ENCODE peak calls at places on chromosomes 6 and 20, in four cellular contexts. V, Q, K and O are unnamed samples.

GRCh38 chr20:16434087-16434664 is 139.1 kb downstream of the KIF16B start:
- DNase-seq in Q (peak), V (no peak), K (peak), O (peak)

GRCh38 chr6:26576407-26576843 is 20.3 kb upstream of the ABT1 start:
- DNase-seq in V (no peak), K (no peak), Q (no peak), O (no peak)

GRCh38 chr20:25254986-25255680 is 7.2 kb downstream of the PYGB start:
- DNase-seq in K (peak), Q (no peak), V (peak), O (no peak)

GRCh38 chr20:32752021-32752457 is 8.8 kb upstream of the COMMD7 start:
- DNase-seq in K (no peak), V (no peak), Q (no peak), O (no peak)

GRCh38 chr6:79040083-79040482 is 38.0 kb downstream of the PHIP start:
- DNase-seq in K (no peak), V (no peak), Q (no peak), O (peak)

GRCh38 chr6:119148102-119148824 is 69.8 kb upstream of the FAM184A start:
- DNase-seq in Q (no peak), V (no peak), K (no peak), O (peak)

GRCh38 chr20:58246346-58246745 is 17.9 kb upstream of the ANKRD60 start:
- DNase-seq in K (no peak), Q (no peak), V (no peak), O (no peak)

GRCh38 chr20:59214619-59215547 is 51.3 kb downstream of the ZNF831 start:
- DNase-seq in V (no peak), K (no peak), Q (no peak), O (no peak)

GRCh38 chr6:1554241-1554880 is 55.4 kb upstream of the FOXC1 start:
- DNase-seq in Q (no peak), V (no peak), K (no peak), O (no peak)

GRCh38 chr20:31861346-31862156 is 8.8 kb downstream of the DUSP15 start:
- DNase-seq in Q (peak), K (peak), V (no peak), O (no peak)

GRCh38 chr6:80939936-80940335 is 812.5 kb downstream of the TENT5A start:
- DNase-seq in Q (no peak), V (no peak), K (no peak), O (no peak)

GRCh38 chr6:2852921-2853322 is 11.3 kb upstream of the SERPINB1 start:
- DNase-seq in V (no peak), Q (no peak), K (no peak), O (no peak)

GRCh38 chr6:136753624-136754023 is 38.7 kb downstream of the MAP3K5 start:
- DNase-seq in V (no peak), Q (no peak), K (no peak), O (no peak)

GRCh38 chr6:107115695-107116327 is 496 bp upstream of the BEND3 start:
- DNase-seq in Q (peak), V (peak), K (peak), O (no peak)

GRCh38 chr20:2006452-2007381 is 12.9 kb upstream of the PDYN start:
- DNase-seq in Q (no peak), V (no peak), K (no peak), O (peak)

GRCh38 chr6:45786243-45786795 is 229.3 kb downstream of the CLIC5 start:
- DNase-seq in V (no peak), K (no peak), Q (no peak), O (no peak)

GRCh38 chr6:15453622-15454021 is 207.8 kb downstream of the JARID2 start:
- DNase-seq in K (no peak), Q (no peak), V (peak), O (no peak)

GRCh38 chr6:21935561-21936028 is 342.0 kb downstream of the SOX4 start:
- DNase-seq in Q (no peak), V (no peak), K (peak), O (peak)

GRCh38 chr20:14055127-14055742 is 59.9 kb downstream of the MACROD2 start:
- DNase-seq in Q (no peak), K (no peak), V (no peak), O (peak)

GRCh38 chr6:97059473-97059872 is 134.9 kb downstream of the KLHL32 start:
- DNase-seq in K (no peak), Q (no peak), V (no peak), O (peak)

GRCh38 chr6:43267619-43268347 is 24.5 kb downstream of the TTBK1 start:
- DNase-seq in Q (no peak), K (peak), V (no peak), O (no peak)

GRCh38 chr20:48738399-48739304 is 89.1 kb downstream of the PREX1 start:
- DNase-seq in V (no peak), K (no peak), Q (no peak), O (no peak)

GRCh38 chr20:58691773-58692578 is 624 bp upstream of the NPEPL1 start:
- DNase-seq in V (peak), K (peak), Q (peak), O (peak)

GRCh38 chr6:10205120-10205519 is 209.8 kb downstream of the TFAP2A start:
- DNase-seq in V (no peak), Q (no peak), K (no peak), O (no peak)

GRCh38 chr6:112296122-112296521 is 41.8 kb upstream of the LAMA4 start:
- DNase-seq in K (no peak), V (no peak), Q (no peak), O (peak)

GRCh38 chr20:1861996-1862664 is 33.1 kb upstream of the SIRPA start:
- DNase-seq in Q (no peak), K (no peak), V (no peak), O (no peak)

GRCh38 chr20:63132131-63132714 is 83.7 kb downstream of the YTHDF1 start:
- DNase-seq in K (no peak), V (peak), Q (peak), O (no peak)

GRCh38 chr6:157157228-157157627 is 166.1 kb downstream of the TMEM242 start:
- DNase-seq in K (no peak), V (no peak), Q (no peak), O (no peak)

GRCh38 chr20:63751471-63752271 is 12.1 kb downstream of the SLC2A4RG start:
- DNase-seq in Q (no peak), K (no peak), V (no peak), O (no peak)

GRCh38 chr6:108585921-108586320 is 25.2 kb downstream of the FOXO3 start:
- DNase-seq in V (no peak), Q (no peak), K (no peak), O (no peak)
- H3K4me3 ChIP-seq in V (no peak), Q (no peak), K (no peak), O (no peak)

DNA sequence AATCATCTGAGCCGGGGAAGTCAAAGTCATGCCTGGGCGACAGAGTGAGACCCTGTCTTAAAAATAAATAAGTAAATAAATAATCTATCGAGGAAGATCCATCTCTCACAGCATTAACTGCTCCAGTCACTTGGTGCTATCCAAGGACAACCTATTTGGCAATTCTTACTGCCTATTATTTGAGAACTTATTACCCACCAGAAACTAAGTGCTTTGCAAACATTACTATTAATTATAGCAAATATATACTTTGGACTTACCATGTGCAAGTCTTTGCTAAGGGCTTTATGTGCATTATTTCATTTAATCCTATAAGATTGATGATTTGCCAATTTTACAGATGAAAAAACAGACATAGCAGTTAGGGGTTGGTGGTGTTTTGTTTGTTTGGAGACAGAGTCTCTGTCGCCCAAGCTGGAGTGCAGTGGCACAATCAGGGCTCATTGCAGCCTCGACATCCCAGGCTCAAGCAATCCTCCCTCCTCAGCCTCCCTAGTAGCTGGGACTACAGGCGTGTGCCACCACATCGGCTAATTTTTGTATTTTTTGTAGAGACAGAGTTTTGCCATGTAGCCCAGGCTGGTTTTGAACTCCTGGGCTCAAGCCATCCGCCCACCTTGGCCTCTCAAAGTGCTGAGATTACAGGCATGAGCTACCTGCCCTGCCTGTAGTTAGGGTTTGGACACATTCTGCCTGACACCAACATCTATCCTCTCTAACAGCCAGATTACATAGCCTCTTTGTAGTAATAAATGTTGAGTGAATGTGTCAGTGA is 933 bp upstream of the APOM start:
- DNase-seq in V (no peak), Q (no peak), K (no peak), O (no peak)
- H3K4me3 ChIP-seq in V (no peak), Q (no peak), K (no peak), O (no peak)

DNA sequence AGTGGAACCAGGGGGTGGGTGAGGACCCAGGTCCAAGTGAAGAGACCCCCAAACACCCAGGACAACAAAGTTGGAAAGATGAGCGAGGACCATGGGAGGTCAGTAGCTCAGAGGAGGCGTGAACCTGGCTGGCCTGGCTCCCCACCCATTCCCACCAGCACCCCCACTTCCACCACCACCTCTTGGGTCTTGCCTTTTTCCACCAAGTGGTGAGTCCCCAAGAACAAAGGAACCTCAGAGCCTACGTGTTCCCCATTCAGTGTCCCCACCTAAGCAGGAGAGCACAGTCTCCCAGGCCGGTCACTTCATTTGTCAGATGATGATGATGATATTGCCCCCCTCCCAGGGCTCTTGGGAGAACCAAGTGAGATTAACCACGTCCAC is 531 bp upstream of the VWA7 start:
- DNase-seq in K (no peak), Q (no peak), V (no peak), O (no peak)
- H3K4me3 ChIP-seq in K (no peak), Q (no peak), V (no peak), O (no peak)

DNA sequence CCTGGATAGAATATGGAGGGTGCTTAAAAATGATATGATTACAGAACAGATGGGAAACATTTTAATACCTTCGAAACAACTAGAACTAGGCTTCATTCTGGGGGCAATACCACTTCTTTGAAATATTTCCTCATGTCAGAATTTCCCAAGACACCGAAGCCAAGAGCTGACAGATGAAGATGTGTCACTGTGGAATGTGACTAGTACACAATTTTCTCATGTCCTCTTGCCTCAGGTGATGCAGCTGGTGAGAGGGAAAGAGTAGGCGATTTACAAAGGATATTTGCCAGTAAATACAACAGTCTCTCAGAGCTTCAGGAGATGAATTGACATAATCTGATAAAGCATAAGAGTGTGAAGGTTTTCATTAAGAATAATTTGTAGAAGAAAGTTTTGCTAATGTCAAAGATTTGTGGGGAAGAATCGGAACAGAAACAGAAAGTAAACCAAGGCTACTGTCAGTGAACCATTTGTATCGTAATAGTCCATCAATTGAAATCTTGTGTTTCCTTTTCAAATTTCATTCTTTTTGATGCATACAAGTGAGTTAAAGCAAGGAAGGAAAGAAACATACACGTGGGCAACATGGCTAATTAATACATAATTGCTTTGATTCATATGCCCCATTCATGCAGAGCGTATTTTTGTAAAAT is 164.7 kb upstream of the CCN2 start:
- DNase-seq in V (no peak), K (no peak), Q (no peak), O (peak)
- H3K4me3 ChIP-seq in V (no peak), K (peak), Q (peak), O (peak)

GRCh38 chr20:37849169-37849568 is 53.8 kb upstream of the VSTM2L start:
- DNase-seq in V (no peak), Q (no peak), K (no peak), O (no peak)

GRCh38 chr20:37848706-37849105 is 54.2 kb upstream of the VSTM2L start:
- DNase-seq in K (no peak), Q (no peak), V (no peak), O (no peak)

GRCh38 chr20:37845878-37846277 is 57.0 kb upstream of the VSTM2L start:
- DNase-seq in K (no peak), V (no peak), Q (no peak), O (no peak)

GRCh38 chr20:37845261-37845681 is 57.7 kb upstream of the VSTM2L start:
- DNase-seq in Q (no peak), K (peak), V (no peak), O (no peak)

DNA sequence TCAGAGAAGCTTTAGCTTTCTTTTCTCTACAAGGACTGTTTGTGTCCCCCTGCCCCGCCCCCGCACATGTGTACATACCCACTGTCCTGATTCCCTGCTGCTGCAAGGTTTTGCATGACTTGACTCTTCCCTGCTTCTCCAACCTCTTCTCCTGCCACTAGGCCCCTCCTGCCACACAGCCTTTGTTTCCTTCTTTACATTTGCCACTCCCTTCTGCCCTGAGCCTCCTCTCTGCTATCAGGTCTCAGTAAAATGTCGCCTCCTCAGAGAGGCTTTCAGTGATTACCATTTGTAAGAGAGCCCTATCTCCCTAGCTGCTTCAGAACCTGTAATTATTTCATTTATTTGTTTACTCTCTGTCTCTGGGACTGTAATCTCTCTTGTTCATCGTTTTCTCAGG is 56.4 kb upstream of the VSTM2L start:
- DNase-seq in K (no peak), V (no peak), Q (no peak), O (no peak)
- H3K4me3 ChIP-seq in K (no peak), V (no peak), Q (no peak), O (no peak)

DNA sequence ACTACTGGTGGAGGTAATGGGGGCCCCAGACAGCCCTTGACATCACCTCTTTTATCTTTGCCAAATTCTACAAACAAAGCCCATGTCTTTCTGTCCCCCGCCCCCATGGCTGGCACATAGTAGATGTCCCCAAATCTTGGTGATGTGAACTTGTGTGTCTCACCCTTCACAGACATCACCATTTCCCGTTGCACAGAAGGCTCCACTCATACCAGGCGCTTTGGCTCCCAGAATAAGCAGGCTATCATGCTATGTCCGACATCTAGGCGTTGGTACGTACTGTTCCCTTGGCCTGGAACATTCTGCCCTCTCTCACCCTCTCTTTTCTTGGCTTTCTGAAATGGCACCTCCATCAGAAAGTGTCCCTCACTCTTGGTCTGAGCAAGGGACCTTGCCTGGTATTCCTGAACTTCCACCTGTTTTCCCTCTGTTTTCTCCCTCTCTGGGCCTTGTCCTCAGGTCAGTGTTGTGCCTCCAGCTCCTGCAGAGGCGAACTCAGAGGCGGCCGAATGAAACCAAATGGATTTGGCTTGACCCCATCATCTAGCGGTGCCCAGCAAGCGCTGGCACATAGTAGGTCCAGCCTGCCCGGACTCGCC is 968 bp upstream of the CCN5 start:
- DNase-seq in K (peak), Q (no peak), V (no peak), O (no peak)
- H3K4me3 ChIP-seq in K (peak), Q (no peak), V (no peak), O (no peak)